ENCODE peak calls at places on chromosomes 16 and 17, in ten cellular contexts. One of them, this sample, is unnamed.
A peak's percentile ranks its signal among the peaks of the same experiment; 100 is the strongest.

GRCh38 chr16:29745853-29746345 is at the start of gene C16orf54:
- DNase-seq in HCT116: no peak
- DNase-seq in upper lobe of left lung: peak; percentile 88
- DNase-seq in SK-N-SH: no peak
- DNase-seq in sigmoid colon: peak; percentile 76
- DNase-seq in suprapubic skin: peak; percentile 82
- DNase-seq in HL-60: peak; percentile 99
- DNase-seq in prostate gland: no peak
- DNase-seq in spleen: peak; percentile 99
- DNase-seq in breast epithelium: no peak
- DNase-seq in this sample: peak; percentile 87

GRCh38 chr17:81384929-81385319 is 10.3 kb upstream of the BAHCC1 start:
- DNase-seq in HCT116: no peak
- DNase-seq in upper lobe of left lung: no peak
- DNase-seq in SK-N-SH: no peak
- DNase-seq in sigmoid colon: peak; percentile 69
- DNase-seq in suprapubic skin: no peak
- DNase-seq in HL-60: no peak
- DNase-seq in prostate gland: no peak
- DNase-seq in spleen: no peak
- DNase-seq in breast epithelium: no peak
- DNase-seq in this sample: no peak

GRCh38 chr17:82287849-82288601 is 14.5 kb upstream of the CSNK1D start:
- DNase-seq in HCT116: peak; percentile 91
- DNase-seq in upper lobe of left lung: no peak
- DNase-seq in SK-N-SH: no peak
- DNase-seq in sigmoid colon: peak; percentile 85
- DNase-seq in suprapubic skin: peak; percentile 55
- DNase-seq in HL-60: peak; percentile 97
- DNase-seq in prostate gland: peak; percentile 88
- DNase-seq in spleen: no peak
- DNase-seq in breast epithelium: peak; percentile 77
- DNase-seq in this sample: peak; percentile 90

GRCh38 chr17:79774561-79774975 is 3.4 kb upstream of the CBX2 start:
- DNase-seq in HCT116: no peak
- DNase-seq in upper lobe of left lung: no peak
- DNase-seq in SK-N-SH: no peak
- DNase-seq in sigmoid colon: no peak
- DNase-seq in suprapubic skin: no peak
- DNase-seq in HL-60: no peak
- DNase-seq in prostate gland: no peak
- DNase-seq in spleen: no peak
- DNase-seq in breast epithelium: no peak
- DNase-seq in this sample: no peak

GRCh38 chr17:79439493-79439892 is 171.4 kb downstream of the RBFOX3 start:
- DNase-seq in HCT116: no peak
- DNase-seq in upper lobe of left lung: no peak
- DNase-seq in SK-N-SH: no peak
- DNase-seq in sigmoid colon: no peak
- DNase-seq in suprapubic skin: no peak
- DNase-seq in HL-60: no peak
- DNase-seq in prostate gland: no peak
- DNase-seq in spleen: no peak
- DNase-seq in breast epithelium: no peak
- DNase-seq in this sample: no peak

GRCh38 chr17:59618894-59619312 is 792 bp upstream of the CLTC start:
- DNase-seq in HCT116: no peak
- DNase-seq in upper lobe of left lung: no peak
- DNase-seq in SK-N-SH: peak; percentile 87
- DNase-seq in sigmoid colon: no peak
- DNase-seq in suprapubic skin: no peak
- DNase-seq in HL-60: peak; percentile 93
- DNase-seq in prostate gland: peak; percentile 90
- DNase-seq in spleen: no peak
- DNase-seq in breast epithelium: no peak
- DNase-seq in this sample: no peak

GRCh38 chr17:40347319-40348135 is 17.0 kb downstream of the GJD3 start:
- DNase-seq in HCT116: no peak
- DNase-seq in upper lobe of left lung: no peak
- DNase-seq in SK-N-SH: peak; percentile 61
- DNase-seq in sigmoid colon: no peak
- DNase-seq in suprapubic skin: no peak
- DNase-seq in HL-60: no peak
- DNase-seq in prostate gland: no peak
- DNase-seq in spleen: no peak
- DNase-seq in breast epithelium: no peak
- DNase-seq in this sample: no peak

GRCh38 chr16:75572859-75573542 is 6.8 kb downstream of the GABARAPL2 start:
- DNase-seq in HCT116: no peak
- DNase-seq in upper lobe of left lung: no peak
- DNase-seq in SK-N-SH: no peak
- DNase-seq in sigmoid colon: peak; percentile 57
- DNase-seq in suprapubic skin: peak; percentile 19
- DNase-seq in HL-60: no peak
- DNase-seq in prostate gland: no peak
- DNase-seq in spleen: no peak
- DNase-seq in breast epithelium: no peak
- DNase-seq in this sample: no peak

GRCh38 chr17:48663134-48663924 is 37.2 kb upstream of the HOXB9 start:
- DNase-seq in HCT116: no peak
- DNase-seq in upper lobe of left lung: no peak
- DNase-seq in SK-N-SH: no peak
- DNase-seq in sigmoid colon: no peak
- DNase-seq in suprapubic skin: no peak
- DNase-seq in HL-60: no peak
- DNase-seq in prostate gland: no peak
- DNase-seq in spleen: no peak
- DNase-seq in breast epithelium: no peak
- DNase-seq in this sample: no peak

GRCh38 chr17:49450735-49451134 is 36.1 kb upstream of the PHB1 start:
- DNase-seq in HCT116: no peak
- DNase-seq in upper lobe of left lung: no peak
- DNase-seq in SK-N-SH: no peak
- DNase-seq in sigmoid colon: no peak
- DNase-seq in suprapubic skin: no peak
- DNase-seq in HL-60: no peak
- DNase-seq in prostate gland: no peak
- DNase-seq in spleen: no peak
- DNase-seq in breast epithelium: no peak
- DNase-seq in this sample: no peak

GRCh38 chr17:75756451-75757085 is 8.4 kb downstream of the GALK1 start:
- DNase-seq in HCT116: no peak
- DNase-seq in upper lobe of left lung: no peak
- DNase-seq in SK-N-SH: peak; percentile 30
- DNase-seq in sigmoid colon: peak; percentile 69
- DNase-seq in suprapubic skin: peak; percentile 70
- DNase-seq in HL-60: no peak
- DNase-seq in prostate gland: no peak
- DNase-seq in spleen: peak; percentile 72
- DNase-seq in breast epithelium: no peak
- DNase-seq in this sample: no peak

DNA sequence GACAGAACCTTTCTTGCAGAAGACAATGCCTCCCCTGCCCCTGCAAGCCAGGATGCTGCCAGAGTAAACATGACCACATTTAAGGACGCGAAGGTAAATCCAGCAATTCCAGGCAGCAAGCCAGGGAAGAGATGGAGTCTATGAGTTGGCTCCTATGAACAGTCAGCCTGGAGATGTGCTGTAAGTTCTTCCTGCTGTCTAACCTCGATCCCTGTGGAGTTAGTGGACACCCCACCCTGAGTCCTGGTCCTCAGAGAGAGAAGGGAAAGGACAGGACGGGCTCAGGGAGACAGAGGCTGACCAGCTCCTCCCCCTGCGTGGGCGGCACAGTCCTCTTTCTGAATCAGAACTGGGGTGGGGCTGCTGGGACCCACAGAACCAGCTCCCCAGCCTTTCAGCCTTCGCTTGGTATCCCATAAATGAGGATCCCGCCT is 24.9 kb downstream of the CDC42EP4 start:
- DNase-seq in HCT116: no peak
- DNase-seq in upper lobe of left lung: no peak
- DNase-seq in SK-N-SH: no peak
- DNase-seq in sigmoid colon: no peak
- DNase-seq in suprapubic skin: no peak
- DNase-seq in HL-60: no peak
- DNase-seq in prostate gland: peak; percentile 89
- DNase-seq in spleen: no peak
- DNase-seq in breast epithelium: no peak
- DNase-seq in this sample: no peak
- TF ChIP-seq POLR2AphosphoS5 in HCT116: no peak
- TF ChIP-seq POLR2AphosphoS5 in upper lobe of left lung: no peak
- TF ChIP-seq POLR2AphosphoS5 in SK-N-SH: no peak
- TF ChIP-seq POLR2AphosphoS5 in sigmoid colon: no peak
- TF ChIP-seq POLR2AphosphoS5 in suprapubic skin: no peak
- TF ChIP-seq POLR2AphosphoS5 in HL-60: no peak
- TF ChIP-seq POLR2AphosphoS5 in prostate gland: peak; percentile 85
- TF ChIP-seq POLR2AphosphoS5 in spleen: no peak
- TF ChIP-seq POLR2AphosphoS5 in breast epithelium: no peak
- TF ChIP-seq POLR2AphosphoS5 in this sample: no peak

GRCh38 chr16:70753694-70754325 is 47.1 kb downstream of the VAC14 start:
- DNase-seq in HCT116: no peak
- DNase-seq in upper lobe of left lung: peak; percentile 27
- DNase-seq in SK-N-SH: no peak
- DNase-seq in sigmoid colon: no peak
- DNase-seq in suprapubic skin: no peak
- DNase-seq in HL-60: no peak
- DNase-seq in prostate gland: no peak
- DNase-seq in spleen: peak; percentile 66
- DNase-seq in breast epithelium: no peak
- DNase-seq in this sample: no peak

GRCh38 chr16:70754874-70755600 is 45.9 kb downstream of the VAC14 start:
- DNase-seq in HCT116: no peak
- DNase-seq in upper lobe of left lung: peak; percentile 53
- DNase-seq in SK-N-SH: no peak
- DNase-seq in sigmoid colon: no peak
- DNase-seq in suprapubic skin: no peak
- DNase-seq in HL-60: no peak
- DNase-seq in prostate gland: no peak
- DNase-seq in spleen: peak; percentile 62
- DNase-seq in breast epithelium: no peak
- DNase-seq in this sample: no peak

GRCh38 chr16:70753228-70753627 is 47.7 kb downstream of the VAC14 start:
- DNase-seq in HCT116: no peak
- DNase-seq in upper lobe of left lung: no peak
- DNase-seq in SK-N-SH: no peak
- DNase-seq in sigmoid colon: no peak
- DNase-seq in suprapubic skin: no peak
- DNase-seq in HL-60: no peak
- DNase-seq in prostate gland: peak; percentile 49
- DNase-seq in spleen: peak; percentile 42
- DNase-seq in breast epithelium: no peak
- DNase-seq in this sample: no peak

GRCh38 chr16:70756071-70756470 is 44.9 kb downstream of the VAC14 start:
- DNase-seq in HCT116: no peak
- DNase-seq in upper lobe of left lung: no peak
- DNase-seq in SK-N-SH: no peak
- DNase-seq in sigmoid colon: no peak
- DNase-seq in suprapubic skin: no peak
- DNase-seq in HL-60: no peak
- DNase-seq in prostate gland: no peak
- DNase-seq in spleen: peak; percentile 55
- DNase-seq in breast epithelium: no peak
- DNase-seq in this sample: no peak

GRCh38 chr16:70754371-70754770 is 46.6 kb downstream of the VAC14 start:
- DNase-seq in HCT116: no peak
- DNase-seq in upper lobe of left lung: peak; percentile 46
- DNase-seq in SK-N-SH: no peak
- DNase-seq in sigmoid colon: no peak
- DNase-seq in suprapubic skin: no peak
- DNase-seq in HL-60: no peak
- DNase-seq in prostate gland: no peak
- DNase-seq in spleen: peak; percentile 64
- DNase-seq in breast epithelium: no peak
- DNase-seq in this sample: no peak
- TF ChIP-seq POLR2AphosphoS5 in HCT116: no peak
- TF ChIP-seq POLR2AphosphoS5 in upper lobe of left lung: no peak
- TF ChIP-seq POLR2AphosphoS5 in SK-N-SH: no peak
- TF ChIP-seq POLR2AphosphoS5 in sigmoid colon: no peak
- TF ChIP-seq POLR2AphosphoS5 in suprapubic skin: no peak
- TF ChIP-seq POLR2AphosphoS5 in HL-60: no peak
- TF ChIP-seq POLR2AphosphoS5 in prostate gland: no peak
- TF ChIP-seq POLR2AphosphoS5 in spleen: no peak
- TF ChIP-seq POLR2AphosphoS5 in breast epithelium: no peak
- TF ChIP-seq POLR2AphosphoS5 in this sample: no peak

DNA sequence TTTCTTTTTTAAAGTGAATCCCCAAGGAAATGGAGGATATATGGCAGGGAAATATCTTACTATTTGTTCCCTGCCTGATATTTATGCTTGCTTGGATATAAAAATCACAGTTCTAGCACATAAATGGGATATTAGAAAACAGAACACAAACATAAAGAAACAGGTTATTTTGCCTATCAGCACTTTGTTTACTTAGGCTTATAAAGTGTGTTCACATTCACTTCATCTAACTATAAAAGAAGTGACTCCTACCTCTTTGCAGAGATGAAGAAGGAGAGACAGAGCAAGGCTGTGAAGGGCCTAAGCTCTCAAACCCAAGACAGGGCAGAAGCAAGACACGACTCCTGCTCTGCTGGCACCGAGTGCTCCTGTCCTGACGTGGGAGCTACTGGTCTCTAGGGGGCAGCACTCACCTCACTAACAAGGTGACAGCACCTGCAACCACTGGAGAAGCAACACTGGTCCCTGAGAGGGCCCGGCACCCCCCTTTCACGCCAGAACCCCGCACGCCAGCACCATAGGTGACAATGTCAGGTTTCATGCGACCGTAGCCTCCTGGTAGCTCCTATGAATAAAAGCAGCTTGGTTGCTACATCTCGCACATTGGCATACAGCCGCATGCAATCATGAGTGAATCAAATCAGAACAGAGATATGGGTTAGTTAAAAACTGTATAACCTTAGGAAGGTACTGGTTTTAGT is 32.0 kb downstream of the MBTPS1 start:
- DNase-seq in HCT116: peak; percentile 64
- DNase-seq in upper lobe of left lung: peak; percentile 55
- DNase-seq in SK-N-SH: peak; percentile 84
- DNase-seq in sigmoid colon: peak; percentile 70
- DNase-seq in suprapubic skin: no peak
- DNase-seq in HL-60: peak; percentile 83
- DNase-seq in prostate gland: peak; percentile 74
- DNase-seq in spleen: peak; percentile 84
- DNase-seq in breast epithelium: peak; percentile 71
- DNase-seq in this sample: peak; percentile 74
- TF ChIP-seq POLR2AphosphoS5 in HCT116: no peak
- TF ChIP-seq POLR2AphosphoS5 in upper lobe of left lung: no peak
- TF ChIP-seq POLR2AphosphoS5 in SK-N-SH: no peak
- TF ChIP-seq POLR2AphosphoS5 in sigmoid colon: no peak
- TF ChIP-seq POLR2AphosphoS5 in suprapubic skin: no peak
- TF ChIP-seq POLR2AphosphoS5 in HL-60: peak; percentile 31
- TF ChIP-seq POLR2AphosphoS5 in prostate gland: peak; percentile 39
- TF ChIP-seq POLR2AphosphoS5 in spleen: no peak
- TF ChIP-seq POLR2AphosphoS5 in breast epithelium: no peak
- TF ChIP-seq POLR2AphosphoS5 in this sample: no peak

DNA sequence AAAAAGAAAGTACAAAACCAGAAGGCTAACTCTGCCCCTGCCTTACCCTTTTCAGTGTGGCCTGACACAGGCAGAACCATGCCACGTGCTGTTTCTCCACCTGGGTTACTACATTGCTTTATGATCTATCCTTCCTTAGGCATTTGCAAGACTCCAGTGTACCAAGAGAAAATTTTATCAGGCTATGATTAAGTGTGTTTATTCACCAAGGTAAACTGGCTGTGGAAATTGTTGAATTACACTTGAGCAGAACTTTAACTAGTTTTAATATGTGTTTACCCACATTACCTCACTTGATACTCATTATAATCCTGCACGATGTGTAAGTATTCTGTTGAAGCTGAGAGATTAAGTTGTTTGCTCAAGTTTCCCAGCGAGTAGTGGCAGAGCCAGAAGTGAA is 129.7 kb upstream of the MYOCD start:
- DNase-seq in HCT116: no peak
- DNase-seq in upper lobe of left lung: no peak
- DNase-seq in SK-N-SH: no peak
- DNase-seq in sigmoid colon: peak; percentile 69
- DNase-seq in suprapubic skin: no peak
- DNase-seq in HL-60: no peak
- DNase-seq in prostate gland: no peak
- DNase-seq in spleen: no peak
- DNase-seq in breast epithelium: no peak
- DNase-seq in this sample: no peak
- TF ChIP-seq POLR2AphosphoS5 in HCT116: no peak
- TF ChIP-seq POLR2AphosphoS5 in upper lobe of left lung: no peak
- TF ChIP-seq POLR2AphosphoS5 in SK-N-SH: no peak
- TF ChIP-seq POLR2AphosphoS5 in sigmoid colon: peak; percentile 65
- TF ChIP-seq POLR2AphosphoS5 in suprapubic skin: no peak
- TF ChIP-seq POLR2AphosphoS5 in HL-60: no peak
- TF ChIP-seq POLR2AphosphoS5 in prostate gland: peak; percentile 34
- TF ChIP-seq POLR2AphosphoS5 in spleen: no peak
- TF ChIP-seq POLR2AphosphoS5 in breast epithelium: no peak
- TF ChIP-seq POLR2AphosphoS5 in this sample: no peak